ENCODE peak calls at places on chromosomes 16 and 17, in five cellular contexts. N, P, V, E and G are unnamed samples.

GRCh38 chr17:81294512-81295030 is 536 bp downstream of the SLC38A10 start:
- DNase-seq in E (peak; percentile 49), N (peak; percentile 41), V (no peak), P (peak; percentile 72), G (no peak)

GRCh38 chr17:28865946-28866752 is 11.3 kb downstream of the ERAL1 start:
- DNase-seq in V (no peak), E (no peak), N (no peak), P (no peak), G (no peak)

GRCh38 chr16:56281256-56281805 is 90.0 kb downstream of the GNAO1 start:
- DNase-seq in V (no peak), E (no peak), P (no peak), N (no peak), G (no peak)

GRCh38 chr17:2862197-2862596 is 66.0 kb downstream of the RAP1GAP2 start:
- DNase-seq in V (no peak), N (no peak), P (no peak), E (no peak), G (no peak)

GRCh38 chr16:89093602-89094251 is at the start of gene ACSF3:
- DNase-seq in N (no peak), V (no peak), E (peak; percentile 69), P (peak; percentile 79), G (peak; percentile 7)

GRCh38 chr16:1261131-1261917 is 5.5 kb downstream of the TPSD1 start:
- DNase-seq in N (no peak), P (no peak), V (no peak), E (no peak), G (no peak)

GRCh38 chr17:31554930-31555329 is 163.5 kb downstream of the RAB11FIP4 start:
- DNase-seq in V (no peak), E (no peak), N (no peak), P (no peak), G (no peak)

GRCh38 chr17:72069744-72070143 is 51.1 kb upstream of the SOX9 start:
- DNase-seq in E (no peak), N (no peak), P (no peak), V (no peak), G (no peak)

GRCh38 chr17:68035131-68035522 is 408 bp upstream of the KPNA2 start:
- DNase-seq in V (no peak), E (peak; percentile 96), N (peak; percentile 95), P (peak; percentile 94), G (no peak)

GRCh38 chr17:13311301-13311700 is 290.4 kb downstream of the HS3ST3A1 start:
- DNase-seq in E (no peak), N (no peak), P (no peak), V (peak; percentile 69), G (peak; percentile 80)

GRCh38 chr16:54060599-54061355 is 225.8 kb downstream of the IRX3 start:
- DNase-seq in E (no peak), V (no peak), N (no peak), P (no peak), G (no peak)

GRCh38 chr17:10702574-10702973 is 5.2 kb downstream of the ADPRM start:
- DNase-seq in P (no peak), N (no peak), V (peak; percentile 66), E (no peak), G (peak; percentile 18)

GRCh38 chr16:68236804-68237242 is 896 bp upstream of the ESRP2 start:
- DNase-seq in V (no peak), N (no peak), P (peak; percentile 67), E (no peak), G (no peak)

GRCh38 chr16:5604770-5605169 is 507.2 kb upstream of the EEF2KMT start:
- DNase-seq in V (no peak), P (no peak), E (no peak), N (no peak), G (no peak)

GRCh38 chr16:79336437-79337229 is 263.9 kb downstream of the MAF start:
- DNase-seq in P (no peak), E (no peak), N (no peak), V (no peak), G (no peak)

GRCh38 chr16:79337906-79338305 is 262.6 kb downstream of the MAF start:
- DNase-seq in V (no peak), N (no peak), E (no peak), P (no peak), G (no peak)

GRCh38 chr16:79329967-79330366 is 270.6 kb downstream of the MAF start:
- DNase-seq in N (no peak), E (no peak), V (no peak), P (no peak), G (no peak)

GRCh38 chr16:79331064-79331463 is 269.5 kb downstream of the MAF start:
- DNase-seq in E (no peak), N (no peak), P (no peak), V (no peak), G (no peak)

DNA sequence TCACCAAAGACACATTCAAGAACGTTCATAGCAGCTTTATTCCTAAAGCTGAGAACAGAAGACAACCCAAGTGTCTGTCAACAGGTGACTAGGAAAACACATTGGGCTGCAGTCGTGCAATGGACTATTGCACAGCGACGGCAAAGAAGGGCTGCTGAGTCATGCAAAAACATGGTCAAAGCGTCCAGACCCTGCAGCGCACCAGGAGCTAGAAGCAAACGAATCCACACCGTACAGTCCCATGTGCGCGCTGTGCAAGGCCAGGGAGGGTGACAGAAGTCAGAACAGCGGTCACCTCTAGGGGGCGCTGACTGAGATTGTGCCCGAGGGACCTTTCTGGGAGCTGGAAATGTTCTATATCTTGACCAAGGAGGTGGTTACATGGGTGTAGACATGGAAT is 266.4 kb downstream of the MAF start:
- DNase-seq in E (no peak), N (no peak), P (peak; percentile 37), V (no peak), G (no peak)
- TF ChIP-seq CTCF in E (peak; percentile 39), N (no peak), P (no peak), V (no peak), G (no peak)

GRCh38 chr17:48733632-48734327 is 5.2 kb upstream of the HOXB13 start:
- DNase-seq in E (no peak), N (no peak), P (no peak), V (no peak), G (no peak)
- TF ChIP-seq CTCF in E (no peak), N (no peak), P (no peak), V (no peak), G (no peak)

GRCh38 chr17:57955183-57955952 is at the start of gene CUEDC1:
- DNase-seq in V (no peak), E (peak; percentile 87), N (peak; percentile 77), P (peak; percentile 89), G (peak; percentile 61)
- TF ChIP-seq CTCF in V (no peak), E (peak; percentile 67), N (no peak), P (no peak), G (peak; percentile 63)

GRCh38 chr17:44222112-44222869 is 2.8 kb upstream of the UBTF start:
- DNase-seq in E (peak; percentile 80), P (peak; percentile 84), N (peak; percentile 82), V (no peak), G (peak; percentile 65)
- TF ChIP-seq CTCF in E (peak; percentile 51), P (no peak), N (no peak), V (peak; percentile 26), G (peak; percentile 30)

DNA sequence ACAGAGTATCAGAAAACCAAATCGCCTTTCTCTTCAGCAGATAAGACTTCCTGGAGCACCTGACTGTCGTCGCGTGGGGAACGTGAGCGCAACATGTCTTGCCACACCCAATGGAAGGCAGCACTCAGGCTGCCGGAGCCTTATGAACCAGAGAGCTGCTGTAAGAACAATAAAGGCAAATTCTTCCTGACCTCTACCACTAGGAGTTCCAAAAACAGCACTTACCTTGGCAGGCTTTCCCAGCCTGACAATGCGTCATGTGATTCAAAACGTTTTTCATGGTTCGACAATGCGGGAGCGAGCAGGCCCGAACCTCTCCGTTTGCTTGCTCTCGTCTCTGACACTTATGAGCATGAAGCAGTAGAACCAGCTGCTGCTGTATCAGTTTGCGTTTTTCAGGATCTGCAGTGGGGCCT is 75.8 kb upstream of the TRAP1 start:
- DNase-seq in N (no peak), P (no peak), V (no peak), E (peak; percentile 33), G (no peak)
- TF ChIP-seq CTCF in N (no peak), P (no peak), V (no peak), E (peak; percentile 47), G (no peak)

GRCh38 chr17:70916469-70916868 is 747.1 kb downstream of the KCNJ2 start:
- DNase-seq in E (no peak), N (no peak), P (no peak), V (no peak), G (no peak)
- TF ChIP-seq CTCF in E (no peak), N (no peak), P (no peak), V (no peak), G (no peak)

GRCh38 chr16:59886021-59886420 is 1151.9 kb upstream of the GOT2 start:
- DNase-seq in V (peak; percentile 90), E (peak; percentile 36), P (no peak), N (peak; percentile 16), G (peak; percentile 83)
- TF ChIP-seq CTCF in V (no peak), E (no peak), P (no peak), N (no peak), G (no peak)